ENCODE peak calls at places on chromosomes 1 and 21, in four cellular contexts. One of them, this sample, is unnamed.

GRCh38 chr1:42720868-42721267 is 19.2 kb downstream of the CLDN19 start:
- DNase-seq in GM12878: no peak
- DNase-seq in K562: no peak
- DNase-seq in WTC11: no peak
- DNase-seq in this sample: no peak

GRCh38 chr1:38088366-38088765 is 41.8 kb upstream of the POU3F1 start:
- DNase-seq in WTC11: no peak
- DNase-seq in GM12878: no peak
- DNase-seq in K562: peak
- DNase-seq in this sample: no peak

GRCh38 chr1:62407398-62408009 is 29.3 kb upstream of the USP1 start:
- DNase-seq in WTC11: no peak
- DNase-seq in K562: peak
- DNase-seq in GM12878: no peak
- DNase-seq in this sample: no peak

GRCh38 chr1:220887202-220887867 is 8.1 kb downstream of the HLX start:
- DNase-seq in GM12878: no peak
- DNase-seq in WTC11: peak
- DNase-seq in K562: no peak
- DNase-seq in this sample: no peak

GRCh38 chr21:42218836-42219605 is at the start of gene ABCG1:
- DNase-seq in K562: no peak
- DNase-seq in WTC11: peak
- DNase-seq in GM12878: no peak
- DNase-seq in this sample: peak

GRCh38 chr21:38661296-38662223 is 144.2 kb upstream of the ETS2 start:
- DNase-seq in K562: no peak
- DNase-seq in GM12878: no peak
- DNase-seq in WTC11: peak
- DNase-seq in this sample: peak

GRCh38 chr1:201966171-201966570 is 10.9 kb downstream of the TIMM17A start:
- DNase-seq in K562: no peak
- DNase-seq in WTC11: no peak
- DNase-seq in GM12878: no peak
- DNase-seq in this sample: no peak

GRCh38 chr1:156571959-156572662 is at the start of gene IQGAP3:
- DNase-seq in K562: peak
- DNase-seq in GM12878: peak
- DNase-seq in WTC11: peak
- DNase-seq in this sample: peak

GRCh38 chr1:221032616-221033342 is 153.5 kb downstream of the HLX start:
- DNase-seq in WTC11: no peak
- DNase-seq in GM12878: no peak
- DNase-seq in K562: peak
- DNase-seq in this sample: no peak

GRCh38 chr1:106768077-106768476 is 288.4 kb upstream of the PRMT6 start:
- DNase-seq in GM12878: no peak
- DNase-seq in WTC11: no peak
- DNase-seq in K562: no peak
- DNase-seq in this sample: no peak

GRCh38 chr1:183566026-183566425 is 24.2 kb downstream of the NCF2 start:
- DNase-seq in GM12878: no peak
- DNase-seq in K562: no peak
- DNase-seq in WTC11: no peak
- DNase-seq in this sample: no peak

GRCh38 chr1:86018311-86018923 is 138.2 kb downstream of the COL24A1 start:
- DNase-seq in WTC11: peak
- DNase-seq in GM12878: no peak
- DNase-seq in K562: peak
- DNase-seq in this sample: peak

GRCh38 chr21:23534833-23535232 is 2072.4 kb downstream of the MRPL39 start:
- DNase-seq in WTC11: no peak
- DNase-seq in GM12878: no peak
- DNase-seq in K562: no peak
- DNase-seq in this sample: no peak

GRCh38 chr1:221868894-221869293 is 127.0 kb upstream of the DUSP10 start:
- DNase-seq in WTC11: no peak
- DNase-seq in K562: no peak
- DNase-seq in GM12878: no peak
- DNase-seq in this sample: no peak

GRCh38 chr1:232786845-232787455 is 18.3 kb upstream of the MAP10 start:
- DNase-seq in K562: no peak
- DNase-seq in WTC11: no peak
- DNase-seq in GM12878: no peak
- DNase-seq in this sample: no peak

GRCh38 chr1:18529714-18530113 is 49.0 kb downstream of the KLHDC7A start:
- DNase-seq in K562: no peak
- DNase-seq in WTC11: no peak
- DNase-seq in GM12878: no peak
- DNase-seq in this sample: no peak

GRCh38 chr1:173864179-173864867 is 3.5 kb downstream of the GAS5 start:
- DNase-seq in GM12878: no peak
- DNase-seq in WTC11: no peak
- DNase-seq in K562: peak
- DNase-seq in this sample: no peak

GRCh38 chr1:173212952-173213491 is 5.9 kb upstream of the TNFSF4 start:
- DNase-seq in WTC11: no peak
- DNase-seq in GM12878: peak
- DNase-seq in K562: no peak
- DNase-seq in this sample: no peak

GRCh38 chr1:29267341-29268070 is 31.2 kb downstream of the PTPRU start:
- DNase-seq in K562: no peak
- DNase-seq in WTC11: no peak
- DNase-seq in GM12878: no peak
- DNase-seq in this sample: no peak

GRCh38 chr21:45329261-45330074 is 41.8 kb upstream of the POFUT2 start:
- DNase-seq in K562: no peak
- DNase-seq in WTC11: no peak
- DNase-seq in GM12878: no peak
- DNase-seq in this sample: no peak

GRCh38 chr1:35555601-35556477 is 1.4 kb downstream of the KIAA0319L start:
- DNase-seq in GM12878: no peak
- DNase-seq in WTC11: no peak
- DNase-seq in K562: no peak
- DNase-seq in this sample: no peak

GRCh38 chr1:54798769-54799641 is 2.1 kb downstream of the TTC22 start:
- DNase-seq in WTC11: no peak
- DNase-seq in K562: no peak
- DNase-seq in GM12878: peak
- DNase-seq in this sample: no peak

GRCh38 chr1:98496246-98496995 is 165.1 kb upstream of the SNX7 start:
- DNase-seq in K562: no peak
- DNase-seq in GM12878: no peak
- DNase-seq in WTC11: no peak
- DNase-seq in this sample: no peak

GRCh38 chr1:30194046-30194619 is 529.3 kb downstream of the MATN1 start:
- DNase-seq in WTC11: no peak
- DNase-seq in K562: no peak
- DNase-seq in GM12878: no peak
- DNase-seq in this sample: no peak

GRCh38 chr1:23202263-23202749 is 15.0 kb downstream of the HTR1D start:
- DNase-seq in K562: no peak
- DNase-seq in WTC11: no peak
- DNase-seq in GM12878: no peak
- DNase-seq in this sample: no peak
- TF ChIP-seq ATF2 in K562: no peak
- TF ChIP-seq ATF2 in WTC11: no peak
- TF ChIP-seq ATF2 in GM12878: no peak
- TF ChIP-seq ATF2 in this sample: no peak

GRCh38 chr1:25644962-25645361 is 28.4 kb downstream of the MAN1C1 start:
- DNase-seq in K562: no peak
- DNase-seq in GM12878: no peak
- DNase-seq in WTC11: no peak
- DNase-seq in this sample: no peak

GRCh38 chr1:25647863-25648262 is 31.3 kb downstream of the MAN1C1 start:
- DNase-seq in K562: no peak
- DNase-seq in GM12878: no peak
- DNase-seq in WTC11: no peak
- DNase-seq in this sample: no peak

GRCh38 chr1:25643962-25644361 is 27.4 kb downstream of the MAN1C1 start:
- DNase-seq in WTC11: no peak
- DNase-seq in GM12878: no peak
- DNase-seq in K562: no peak
- DNase-seq in this sample: no peak

GRCh38 chr1:25647106-25647505 is 30.5 kb downstream of the MAN1C1 start:
- DNase-seq in WTC11: no peak
- DNase-seq in K562: no peak
- DNase-seq in GM12878: no peak
- DNase-seq in this sample: no peak

GRCh38 chr1:25645641-25646400 is 29.2 kb downstream of the MAN1C1 start:
- DNase-seq in WTC11: no peak
- DNase-seq in K562: no peak
- DNase-seq in GM12878: no peak
- DNase-seq in this sample: no peak
- TF ChIP-seq ATF2 in WTC11: no peak
- TF ChIP-seq ATF2 in K562: no peak
- TF ChIP-seq ATF2 in GM12878: no peak
- TF ChIP-seq ATF2 in this sample: no peak

GRCh38 chr1:59083946-59084865 is 212.7 kb upstream of the FGGY start:
- DNase-seq in WTC11: peak
- DNase-seq in K562: peak
- DNase-seq in GM12878: no peak
- DNase-seq in this sample: no peak
- TF ChIP-seq ATF2 in WTC11: no peak
- TF ChIP-seq ATF2 in K562: no peak
- TF ChIP-seq ATF2 in GM12878: no peak
- TF ChIP-seq ATF2 in this sample: no peak

GRCh38 chr1:40531381-40532061 is at the start of gene ZNF684:
- DNase-seq in K562: peak
- DNase-seq in GM12878: peak
- DNase-seq in WTC11: peak
- DNase-seq in this sample: peak

GRCh38 chr1:40532062-40532389 is 589 bp downstream of the ZNF684 start:
- DNase-seq in WTC11: no peak
- DNase-seq in GM12878: no peak
- DNase-seq in K562: no peak
- DNase-seq in this sample: no peak

GRCh38 chr1:40534589-40534988 is 3.2 kb downstream of the ZNF684 start:
- DNase-seq in K562: no peak
- DNase-seq in GM12878: no peak
- DNase-seq in WTC11: no peak
- DNase-seq in this sample: no peak

GRCh38 chr1:40530735-40531380 is 579 bp upstream of the ZNF684 start:
- DNase-seq in WTC11: no peak
- DNase-seq in K562: peak
- DNase-seq in GM12878: no peak
- DNase-seq in this sample: no peak

GRCh38 chr1:40532844-40533424 is 1.5 kb downstream of the ZNF684 start:
- DNase-seq in WTC11: peak
- DNase-seq in K562: peak
- DNase-seq in GM12878: peak
- DNase-seq in this sample: no peak
- TF ChIP-seq ATF2 in WTC11: no peak
- TF ChIP-seq ATF2 in K562: no peak
- TF ChIP-seq ATF2 in GM12878: no peak
- TF ChIP-seq ATF2 in this sample: no peak

GRCh38 chr1:219639843-219640606 is 27.1 kb upstream of the ZC3H11B start:
- DNase-seq in WTC11: no peak
- DNase-seq in K562: no peak
- DNase-seq in GM12878: no peak
- DNase-seq in this sample: no peak
- TF ChIP-seq ATF2 in WTC11: no peak
- TF ChIP-seq ATF2 in K562: no peak
- TF ChIP-seq ATF2 in GM12878: no peak
- TF ChIP-seq ATF2 in this sample: no peak

GRCh38 chr1:4836574-4836973 is 182.2 kb downstream of the AJAP1 start:
- DNase-seq in GM12878: no peak
- DNase-seq in WTC11: no peak
- DNase-seq in K562: no peak
- DNase-seq in this sample: no peak

GRCh38 chr1:4825841-4826450 is 171.5 kb downstream of the AJAP1 start:
- DNase-seq in GM12878: no peak
- DNase-seq in K562: peak
- DNase-seq in WTC11: no peak
- DNase-seq in this sample: no peak

DNA sequence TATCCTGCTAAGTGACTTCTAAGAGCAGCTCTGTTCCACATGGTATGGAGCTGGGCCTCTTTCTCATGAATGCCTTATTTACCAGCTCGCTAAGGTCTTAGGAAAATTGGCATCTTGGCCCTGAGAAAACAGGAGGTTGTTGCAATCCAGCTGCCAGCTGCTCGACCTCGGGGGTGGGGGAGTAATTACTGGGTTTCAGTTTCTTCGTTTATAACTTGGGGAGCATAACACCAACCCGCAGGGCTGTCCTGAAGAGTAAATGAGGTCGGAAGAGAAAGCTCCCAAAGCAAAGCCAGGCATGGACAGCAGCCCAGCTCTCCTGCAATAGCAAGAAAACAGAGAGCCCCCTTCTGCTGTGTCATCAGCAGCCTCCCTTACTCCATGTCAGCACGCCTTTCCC is 176.3 kb downstream of the AJAP1 start:
- DNase-seq in K562: no peak
- DNase-seq in WTC11: no peak
- DNase-seq in GM12878: no peak
- DNase-seq in this sample: no peak
- TF ChIP-seq ATF2 in K562: no peak
- TF ChIP-seq ATF2 in WTC11: no peak
- TF ChIP-seq ATF2 in GM12878: no peak
- TF ChIP-seq ATF2 in this sample: no peak

GRCh38 chr1:169682077-169682476 is 29.3 kb downstream of the SELL start:
- DNase-seq in WTC11: no peak
- DNase-seq in K562: no peak
- DNase-seq in GM12878: no peak
- DNase-seq in this sample: no peak
- TF ChIP-seq ATF2 in WTC11: no peak
- TF ChIP-seq ATF2 in K562: no peak
- TF ChIP-seq ATF2 in GM12878: no peak
- TF ChIP-seq ATF2 in this sample: no peak

This sample was measured in H1.